ENCODE peak calls at places on chromosomes 12 and 14, in eight cellular contexts. S, R, Q, T, X, O, L and H are unnamed samples.

GRCh38 chr14:61698216-61698980 is 3.1 kb downstream of the HIF1A start:
- DNase-seq in L (no peak), X (no peak), S (no peak), O (no peak), T (no peak), R (no peak), Q (no peak), H (no peak)

GRCh38 chr12:53288322-53288721 is 7.0 kb upstream of the PFDN5 start:
- DNase-seq in T (no peak), R (no peak), O (no peak), Q (no peak), L (no peak), S (no peak), X (no peak), H (no peak)

GRCh38 chr14:54209501-54210231 is 187.1 kb upstream of the CDKN3 start:
- DNase-seq in S (no peak), R (no peak), O (no peak), L (peak; percentile 30), Q (no peak), X (no peak), T (peak; percentile 63), H (no peak)

GRCh38 chr14:76929927-76930326 is 98.6 kb downstream of the IRF2BPL start:
- DNase-seq in R (peak; percentile 82), L (no peak), X (no peak), S (no peak), O (no peak), Q (no peak), T (no peak), H (no peak)

GRCh38 chr12:5808956-5809355 is 136.1 kb downstream of the ANO2 start:
- DNase-seq in X (no peak), L (peak; percentile 85), Q (no peak), O (no peak), R (no peak), T (peak; percentile 70), S (no peak), H (no peak)

GRCh38 chr12:108686753-108687152 is 44.6 kb downstream of the CORO1C start:
- DNase-seq in X (peak; percentile 25), L (no peak), T (no peak), S (no peak), R (no peak), Q (peak; percentile 80), O (peak; percentile 22), H (no peak)

GRCh38 chr14:68800361-68800760 is 7.5 kb upstream of the ZFP36L1 start:
- DNase-seq in T (peak; percentile 24), S (peak; percentile 5), Q (no peak), X (no peak), L (no peak), O (no peak), R (no peak), H (no peak)

GRCh38 chr12:52686063-52686462 is 5.9 kb upstream of the KRT1 start:
- DNase-seq in Q (no peak), O (no peak), X (no peak), R (no peak), L (no peak), S (no peak), T (no peak), H (no peak)

GRCh38 chr14:102888748-102889147 is 33.7 kb upstream of the AMN start:
- DNase-seq in S (no peak), X (no peak), T (no peak), L (no peak), Q (no peak), O (no peak), R (no peak), H (no peak)

GRCh38 chr14:31261859-31262739 is 54.5 kb upstream of the HECTD1 start:
- DNase-seq in S (peak; percentile 65), R (peak; percentile 65), Q (no peak), L (peak; percentile 63), O (no peak), X (peak; percentile 52), T (peak; percentile 45), H (peak; percentile 65)

GRCh38 chr12:99381992-99382391 is 265.6 kb upstream of the GARIN6 start:
- DNase-seq in L (no peak), T (peak; percentile 25), S (no peak), X (no peak), Q (no peak), O (no peak), R (no peak), H (no peak)

GRCh38 chr12:116434155-116435065 is 124.8 kb upstream of the MAP1LC3B2 start:
- DNase-seq in Q (peak; percentile 88), T (peak; percentile 95), S (peak; percentile 91), X (peak; percentile 61), O (peak; percentile 77), R (peak; percentile 95), L (peak; percentile 92), H (peak; percentile 82)

GRCh38 chr12:116455540-116456306 is 103.5 kb upstream of the MAP1LC3B2 start:
- DNase-seq in R (peak; percentile 96), O (peak; percentile 49), T (peak; percentile 83), L (peak; percentile 96), X (peak; percentile 36), S (peak; percentile 93), Q (peak; percentile 82), H (no peak)

GRCh38 chr12:53170876-53171724 is 9.4 kb upstream of the ZNF740 start:
- DNase-seq in L (no peak), S (no peak), Q (no peak), R (no peak), O (no peak), T (no peak), X (no peak), H (no peak)

GRCh38 chr12:106924458-106924857 is 31.2 kb upstream of the TMEM263 start:
- DNase-seq in S (no peak), R (no peak), Q (no peak), O (no peak), L (peak; percentile 48), X (no peak), T (no peak), H (no peak)

GRCh38 chr12:123602651-123603195 is 824 bp downstream of the DDX55 start:
- DNase-seq in X (no peak), S (no peak), O (no peak), Q (no peak), R (no peak), L (no peak), T (no peak), H (no peak)

GRCh38 chr14:64114796-64115195 is 179.4 kb downstream of the ESR2 start:
- DNase-seq in L (no peak), R (no peak), O (no peak), S (no peak), Q (no peak), X (no peak), T (no peak), H (no peak)

GRCh38 chr14:96851694-96852381 is 54.7 kb downstream of the VRK1 start:
- DNase-seq in L (no peak), T (peak; percentile 19), O (no peak), X (no peak), S (no peak), R (no peak), Q (no peak), H (no peak)

GRCh38 chr12:48973992-48974673 is 2.6 kb upstream of the WNT10B start:
- DNase-seq in L (peak; percentile 54), Q (peak; percentile 85), O (peak; percentile 65), T (no peak), R (peak; percentile 72), S (peak; percentile 58), X (peak; percentile 49), H (peak; percentile 63)

GRCh38 chr12:96020314-96021003 is 14.9 kb downstream of the LTA4H start:
- DNase-seq in Q (no peak), R (no peak), S (no peak), O (no peak), T (no peak), L (no peak), X (no peak), H (no peak)

GRCh38 chr12:96014932-96015599 is 18.9 kb upstream of the HAL start:
- DNase-seq in Q (no peak), T (no peak), X (no peak), O (no peak), R (no peak), S (no peak), L (peak; percentile 5), H (no peak)

GRCh38 chr12:96015672-96016071 is 19.5 kb upstream of the HAL start:
- DNase-seq in X (no peak), L (peak; percentile 22), T (peak; percentile 50), R (no peak), Q (no peak), S (no peak), O (no peak), H (no peak)
- TF ChIP-seq CTCF in X (no peak), L (peak; percentile 32), T (peak; percentile 60), R (peak; percentile 23), Q (peak; percentile 37), S (no peak), O (peak; percentile 47), H (peak; percentile 50)

GRCh38 chr14:105165134-105165704 is 3.4 kb downstream of the JAG2 start:
- DNase-seq in S (no peak), L (no peak), R (no peak), T (no peak), Q (no peak), O (no peak), X (no peak), H (no peak)
- H3K4me1 ChIP-seq in S (peaks cover 4% of the 10 kb centered on the region), L (peaks cover 3% of the 10 kb centered on the region), R (peaks cover 15% of the 10 kb centered on the region), T (peaks cover 21% of the 10 kb centered on the region), Q (peaks cover 70% of the 10 kb centered on the region), O (peaks cover 37% of the 10 kb centered on the region), X (no peaks in the 10 kb centered on the region), H (no peaks in the 10 kb centered on the region)

DNA sequence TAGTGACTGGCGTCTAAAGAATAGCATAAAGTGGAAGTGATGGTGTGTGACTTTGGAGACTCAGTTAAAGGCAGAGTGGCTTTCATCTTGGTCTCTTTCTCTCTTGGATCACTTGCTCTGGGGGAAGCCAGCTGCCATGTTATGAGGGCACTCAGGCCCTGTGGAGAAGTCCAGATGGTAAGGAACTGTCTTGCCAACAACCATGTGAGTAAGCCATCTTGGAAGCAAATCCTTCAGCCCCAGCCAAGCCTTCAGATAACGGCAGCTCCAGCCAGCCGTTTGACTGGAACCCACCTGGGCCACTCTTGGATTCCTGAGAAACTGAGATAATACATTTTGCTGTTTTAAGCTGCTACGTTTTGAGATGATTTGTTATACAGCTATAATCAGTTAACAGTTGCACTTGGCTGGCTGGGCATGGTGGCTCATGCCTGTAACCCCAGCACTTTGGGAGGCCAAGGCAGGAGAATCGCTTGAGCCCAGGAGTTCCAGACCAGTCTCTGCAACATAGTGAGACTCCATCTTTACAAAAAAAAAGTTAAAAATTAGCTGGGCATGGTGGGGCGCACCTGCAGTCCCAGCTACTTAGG is 7.7 kb upstream of the LRRC23 start:
- DNase-seq in R (no peak), T (no peak), O (no peak), Q (no peak), S (no peak), X (no peak), L (no peak), H (no peak)
- TF ChIP-seq CTCF in R (no peak), T (no peak), O (no peak), Q (no peak), S (no peak), X (no peak), L (no peak), H (no peak)

DNA sequence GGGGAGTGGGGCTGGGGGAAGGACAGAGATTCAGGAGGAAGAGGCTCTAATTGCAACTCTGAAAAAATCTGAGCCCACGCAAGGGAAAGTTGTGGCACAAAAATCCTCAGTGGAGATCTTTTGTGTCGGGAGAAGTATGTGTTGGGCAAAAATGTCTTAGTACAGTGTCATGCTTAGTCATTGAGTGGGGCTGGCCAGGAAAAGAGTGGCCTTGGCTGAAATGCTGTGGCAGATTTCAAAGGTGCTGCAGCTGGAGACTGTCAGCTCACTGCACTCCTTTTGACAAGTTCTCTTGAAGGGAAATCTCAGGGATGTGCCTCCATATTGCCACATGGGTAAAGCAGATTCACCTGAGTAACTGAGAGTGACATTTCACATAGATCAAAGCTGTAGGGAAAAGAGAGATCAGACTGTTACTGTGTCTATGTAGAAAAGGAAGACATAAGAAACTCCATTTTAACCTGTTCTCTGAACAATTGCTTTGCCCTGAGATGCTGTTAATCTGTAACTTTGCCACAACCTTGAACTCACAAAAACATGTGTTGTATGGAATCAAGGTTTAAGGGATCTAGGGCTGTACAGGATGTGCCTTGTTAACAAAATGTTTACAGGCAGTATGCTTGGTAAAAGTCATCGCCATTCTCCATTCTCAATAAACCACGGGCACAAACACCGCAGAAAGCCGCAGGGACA is 36.0 kb upstream of the GLIPR1 start:
- DNase-seq in R (no peak), X (no peak), T (peak; percentile 75), Q (no peak), L (peak; percentile 73), S (no peak), O (no peak), H (no peak)
- H3K4me1 ChIP-seq in R (no peaks in the 10 kb centered on the region), X (no peaks in the 10 kb centered on the region), T (peaks cover 48% of the 10 kb centered on the region), Q (no peaks in the 10 kb centered on the region), L (peaks cover 3% of the 10 kb centered on the region), S (no peaks in the 10 kb centered on the region), O (no peaks in the 10 kb centered on the region), H (no peaks in the 10 kb centered on the region)